ENCODE peak calls at places on chromosomes 16 and 17, in ten cellular contexts. One of them, this sample, is unnamed.

GRCh38 chr16:27863377-27863776 is 200.1 kb downstream of the GSG1L start:
- DNase-seq in DMS 273 treated with DMSO at 0.1 percent for 48 hours: no peak
- DNase-seq in iPS-NIHi11: no peak
- DNase-seq in NCI-H2081: no peak
- DNase-seq in Right ventricle myocardium inferior: no peak
- DNase-seq in HT-29: no peak
- DNase-seq in DMS153: no peak
- DNase-seq in stimulated activated CD4-positive, alpha-beta T cell treated with anti-CD3 and anti-CD28 coated beads, TNF-alpha, amount 100 ng/mL, for 48 hours: no peak
- DNase-seq in NCI-H1694 treated with DMSO at 0.1 percent for 48 hours: no peak
- DNase-seq in epithelial cell of esophagus: no peak
- DNase-seq in this sample: no peak

GRCh38 chr17:59743842-59744241 is 36.4 kb downstream of the VMP1 start:
- DNase-seq in DMS 273 treated with DMSO at 0.1 percent for 48 hours: no peak
- DNase-seq in iPS-NIHi11: no peak
- DNase-seq in NCI-H2081: no peak
- DNase-seq in Right ventricle myocardium inferior: no peak
- DNase-seq in HT-29: no peak
- DNase-seq in DMS153: no peak
- DNase-seq in stimulated activated CD4-positive, alpha-beta T cell treated with anti-CD3 and anti-CD28 coated beads, TNF-alpha, amount 100 ng/mL, for 48 hours: no peak
- DNase-seq in NCI-H1694 treated with DMSO at 0.1 percent for 48 hours: no peak
- DNase-seq in epithelial cell of esophagus: no peak
- DNase-seq in this sample: no peak

GRCh38 chr16:66622863-66623262 is 18.4 kb downstream of the CMTM3 start:
- DNase-seq in DMS 273 treated with DMSO at 0.1 percent for 48 hours: no peak
- DNase-seq in iPS-NIHi11: no peak
- DNase-seq in NCI-H2081: no peak
- DNase-seq in Right ventricle myocardium inferior: no peak
- DNase-seq in HT-29: no peak
- DNase-seq in DMS153: no peak
- DNase-seq in stimulated activated CD4-positive, alpha-beta T cell treated with anti-CD3 and anti-CD28 coated beads, TNF-alpha, amount 100 ng/mL, for 48 hours: no peak
- DNase-seq in NCI-H1694 treated with DMSO at 0.1 percent for 48 hours: no peak
- DNase-seq in epithelial cell of esophagus: no peak
- DNase-seq in this sample: peak; percentile 50

GRCh38 chr16:3934491-3935185 is 54.1 kb upstream of the CREBBP start:
- DNase-seq in DMS 273 treated with DMSO at 0.1 percent for 48 hours: no peak
- DNase-seq in iPS-NIHi11: no peak
- DNase-seq in NCI-H2081: peak; percentile 9
- DNase-seq in Right ventricle myocardium inferior: no peak
- DNase-seq in HT-29: no peak
- DNase-seq in DMS153: no peak
- DNase-seq in stimulated activated CD4-positive, alpha-beta T cell treated with anti-CD3 and anti-CD28 coated beads, TNF-alpha, amount 100 ng/mL, for 48 hours: no peak
- DNase-seq in NCI-H1694 treated with DMSO at 0.1 percent for 48 hours: no peak
- DNase-seq in epithelial cell of esophagus: no peak
- DNase-seq in this sample: peak; percentile 44

GRCh38 chr16:57797526-57798266 is 4.6 kb downstream of the KIFC3 start:
- DNase-seq in DMS 273 treated with DMSO at 0.1 percent for 48 hours: no peak
- DNase-seq in iPS-NIHi11: peak; percentile 75
- DNase-seq in NCI-H2081: no peak
- DNase-seq in Right ventricle myocardium inferior: no peak
- DNase-seq in HT-29: peak; percentile 83
- DNase-seq in DMS153: no peak
- DNase-seq in stimulated activated CD4-positive, alpha-beta T cell treated with anti-CD3 and anti-CD28 coated beads, TNF-alpha, amount 100 ng/mL, for 48 hours: no peak
- DNase-seq in NCI-H1694 treated with DMSO at 0.1 percent for 48 hours: no peak
- DNase-seq in epithelial cell of esophagus: peak; percentile 91
- DNase-seq in this sample: peak; percentile 90

GRCh38 chr17:83173180-83173996 is 94.0 kb downstream of the METRNL start:
- DNase-seq in DMS 273 treated with DMSO at 0.1 percent for 48 hours: no peak
- DNase-seq in iPS-NIHi11: no peak
- DNase-seq in NCI-H2081: no peak
- DNase-seq in Right ventricle myocardium inferior: peak; percentile 58
- DNase-seq in HT-29: no peak
- DNase-seq in DMS153: no peak
- DNase-seq in stimulated activated CD4-positive, alpha-beta T cell treated with anti-CD3 and anti-CD28 coated beads, TNF-alpha, amount 100 ng/mL, for 48 hours: no peak
- DNase-seq in NCI-H1694 treated with DMSO at 0.1 percent for 48 hours: no peak
- DNase-seq in epithelial cell of esophagus: no peak
- DNase-seq in this sample: peak; percentile 49

GRCh38 chr16:58187657-58188430 is 10.1 kb downstream of the CSNK2A2 start:
- DNase-seq in DMS 273 treated with DMSO at 0.1 percent for 48 hours: no peak
- DNase-seq in iPS-NIHi11: no peak
- DNase-seq in NCI-H2081: no peak
- DNase-seq in Right ventricle myocardium inferior: no peak
- DNase-seq in HT-29: no peak
- DNase-seq in DMS153: no peak
- DNase-seq in stimulated activated CD4-positive, alpha-beta T cell treated with anti-CD3 and anti-CD28 coated beads, TNF-alpha, amount 100 ng/mL, for 48 hours: no peak
- DNase-seq in NCI-H1694 treated with DMSO at 0.1 percent for 48 hours: no peak
- DNase-seq in epithelial cell of esophagus: no peak
- DNase-seq in this sample: no peak

GRCh38 chr16:15980329-15980728 is 30.9 kb downstream of the ABCC1 start:
- DNase-seq in DMS 273 treated with DMSO at 0.1 percent for 48 hours: no peak
- DNase-seq in iPS-NIHi11: no peak
- DNase-seq in NCI-H2081: no peak
- DNase-seq in Right ventricle myocardium inferior: no peak
- DNase-seq in HT-29: no peak
- DNase-seq in DMS153: no peak
- DNase-seq in stimulated activated CD4-positive, alpha-beta T cell treated with anti-CD3 and anti-CD28 coated beads, TNF-alpha, amount 100 ng/mL, for 48 hours: no peak
- DNase-seq in NCI-H1694 treated with DMSO at 0.1 percent for 48 hours: no peak
- DNase-seq in epithelial cell of esophagus: no peak
- DNase-seq in this sample: no peak

GRCh38 chr17:50534222-50534978 is 1.9 kb downstream of the EPN3 start:
- DNase-seq in DMS 273 treated with DMSO at 0.1 percent for 48 hours: no peak
- DNase-seq in iPS-NIHi11: peak; percentile 85
- DNase-seq in NCI-H2081: no peak
- DNase-seq in Right ventricle myocardium inferior: no peak
- DNase-seq in HT-29: peak; percentile 86
- DNase-seq in DMS153: no peak
- DNase-seq in stimulated activated CD4-positive, alpha-beta T cell treated with anti-CD3 and anti-CD28 coated beads, TNF-alpha, amount 100 ng/mL, for 48 hours: no peak
- DNase-seq in NCI-H1694 treated with DMSO at 0.1 percent for 48 hours: no peak
- DNase-seq in epithelial cell of esophagus: peak; percentile 87
- DNase-seq in this sample: peak; percentile 86

GRCh38 chr16:68923116-68923515 is 79.8 kb downstream of the TANGO6 start:
- DNase-seq in DMS 273 treated with DMSO at 0.1 percent for 48 hours: no peak
- DNase-seq in iPS-NIHi11: no peak
- DNase-seq in NCI-H2081: no peak
- DNase-seq in Right ventricle myocardium inferior: no peak
- DNase-seq in HT-29: no peak
- DNase-seq in DMS153: no peak
- DNase-seq in stimulated activated CD4-positive, alpha-beta T cell treated with anti-CD3 and anti-CD28 coated beads, TNF-alpha, amount 100 ng/mL, for 48 hours: no peak
- DNase-seq in NCI-H1694 treated with DMSO at 0.1 percent for 48 hours: no peak
- DNase-seq in epithelial cell of esophagus: peak; percentile 39
- DNase-seq in this sample: no peak

GRCh38 chr17:67200727-67201301 is 44.2 kb downstream of the HELZ start:
- DNase-seq in DMS 273 treated with DMSO at 0.1 percent for 48 hours: no peak
- DNase-seq in iPS-NIHi11: peak; percentile 46
- DNase-seq in NCI-H2081: no peak
- DNase-seq in Right ventricle myocardium inferior: no peak
- DNase-seq in HT-29: peak; percentile 56
- DNase-seq in DMS153: no peak
- DNase-seq in stimulated activated CD4-positive, alpha-beta T cell treated with anti-CD3 and anti-CD28 coated beads, TNF-alpha, amount 100 ng/mL, for 48 hours: no peak
- DNase-seq in NCI-H1694 treated with DMSO at 0.1 percent for 48 hours: no peak
- DNase-seq in epithelial cell of esophagus: peak; percentile 33
- DNase-seq in this sample: no peak

GRCh38 chr16:3187798-3188674 is at the start of gene OR1F1:
- DNase-seq in DMS 273 treated with DMSO at 0.1 percent for 48 hours: peak; percentile 62
- DNase-seq in iPS-NIHi11: peak; percentile 53
- DNase-seq in NCI-H2081: peak; percentile 80
- DNase-seq in Right ventricle myocardium inferior: no peak
- DNase-seq in HT-29: no peak
- DNase-seq in DMS153: no peak
- DNase-seq in stimulated activated CD4-positive, alpha-beta T cell treated with anti-CD3 and anti-CD28 coated beads, TNF-alpha, amount 100 ng/mL, for 48 hours: peak; percentile 47
- DNase-seq in NCI-H1694 treated with DMSO at 0.1 percent for 48 hours: peak; percentile 58
- DNase-seq in epithelial cell of esophagus: peak; percentile 69
- DNase-seq in this sample: peak; percentile 88

GRCh38 chr17:1641065-1641403 is 4.5 kb downstream of the SCARF1 start:
- DNase-seq in DMS 273 treated with DMSO at 0.1 percent for 48 hours: no peak
- DNase-seq in iPS-NIHi11: no peak
- DNase-seq in NCI-H2081: no peak
- DNase-seq in Right ventricle myocardium inferior: peak; percentile 37
- DNase-seq in HT-29: no peak
- DNase-seq in DMS153: no peak
- DNase-seq in stimulated activated CD4-positive, alpha-beta T cell treated with anti-CD3 and anti-CD28 coated beads, TNF-alpha, amount 100 ng/mL, for 48 hours: no peak
- DNase-seq in NCI-H1694 treated with DMSO at 0.1 percent for 48 hours: no peak
- DNase-seq in epithelial cell of esophagus: no peak
- DNase-seq in this sample: peak; percentile 69

GRCh38 chr16:24116989-24117388 is 139.1 kb upstream of the CACNG3 start:
- DNase-seq in DMS 273 treated with DMSO at 0.1 percent for 48 hours: no peak
- DNase-seq in iPS-NIHi11: no peak
- DNase-seq in NCI-H2081: no peak
- DNase-seq in Right ventricle myocardium inferior: no peak
- DNase-seq in HT-29: no peak
- DNase-seq in DMS153: no peak
- DNase-seq in stimulated activated CD4-positive, alpha-beta T cell treated with anti-CD3 and anti-CD28 coated beads, TNF-alpha, amount 100 ng/mL, for 48 hours: no peak
- DNase-seq in NCI-H1694 treated with DMSO at 0.1 percent for 48 hours: no peak
- DNase-seq in epithelial cell of esophagus: no peak
- DNase-seq in this sample: peak; percentile 31

GRCh38 chr16:72938426-72939164 is 109.3 kb downstream of the ZFHX3 start:
- DNase-seq in DMS 273 treated with DMSO at 0.1 percent for 48 hours: no peak
- DNase-seq in iPS-NIHi11: no peak
- DNase-seq in NCI-H2081: peak; percentile 36
- DNase-seq in Right ventricle myocardium inferior: peak; percentile 97
- DNase-seq in HT-29: no peak
- DNase-seq in DMS153: no peak
- DNase-seq in stimulated activated CD4-positive, alpha-beta T cell treated with anti-CD3 and anti-CD28 coated beads, TNF-alpha, amount 100 ng/mL, for 48 hours: no peak
- DNase-seq in NCI-H1694 treated with DMSO at 0.1 percent for 48 hours: no peak
- DNase-seq in epithelial cell of esophagus: peak; percentile 60
- DNase-seq in this sample: no peak